ENCODE peak calls at places on chromosomes 2 and 18, in six cellular contexts. U is IMR-90, I is PC-3, D is fibroblast of lung, E is mammary epithelial cell, Q is NT2/D1. X is an unnamed sample.

GRCh38 chr2:86787701-86788100 is 3.0 kb downstream of the CD8A start:
- DNase-seq in I (no peak), U (no peak), Q (no peak), E (no peak), D (no peak), X (no peak)

GRCh38 chr18:77392323-77392722 is 142.7 kb downstream of the GALR1 start:
- DNase-seq in U (no peak), Q (no peak), D (no peak), E (no peak), I (peak), X (no peak)

GRCh38 chr2:46979611-46980010 is 64.0 kb upstream of the MCFD2 start:
- DNase-seq in U (no peak), E (no peak), I (no peak), D (no peak), Q (no peak), X (no peak)

GRCh38 chr2:127675335-127676261 is at the start of gene LIMS2:
- DNase-seq in E (no peak), I (peak), Q (peak), D (peak), U (peak), X (peak)

GRCh38 chr18:24802439-24802838 is 342.0 kb downstream of the HRH4 start:
- DNase-seq in U (no peak), I (no peak), D (no peak), E (no peak), Q (no peak), X (no peak)

GRCh38 chr2:31031132-31031706 is 107.0 kb downstream of the GALNT14 start:
- DNase-seq in E (no peak), Q (no peak), I (no peak), D (no peak), U (no peak), X (no peak)

GRCh38 chr2:213238753-213239591 is 45.3 kb upstream of the SPAG16 start:
- DNase-seq in E (peak), Q (no peak), I (peak), D (peak), U (peak), X (peak)

GRCh38 chr2:32699151-32699550 is 71.3 kb downstream of the TTC27 start:
- DNase-seq in Q (no peak), U (no peak), D (no peak), I (no peak), E (no peak), X (no peak)

GRCh38 chr2:223469270-223470057 is 132.7 kb downstream of the SCG2 start:
- DNase-seq in E (peak), U (peak), D (peak), Q (no peak), I (no peak), X (no peak)

GRCh38 chr2:58334414-58334813 is 93.3 kb upstream of the FANCL start:
- DNase-seq in Q (no peak), D (no peak), I (no peak), E (no peak), U (no peak), X (no peak)

GRCh38 chr2:86632672-86633071 is 9.0 kb upstream of the RNF103 start:
- DNase-seq in I (peak), U (no peak), Q (no peak), D (no peak), E (no peak), X (peak)

GRCh38 chr2:206562375-206562774 is 79.9 kb upstream of the FAM237A start:
- DNase-seq in E (no peak), D (peak), I (peak), Q (no peak), U (peak), X (no peak)

GRCh38 chr2:241268306-241268705 is 47.2 kb downstream of the HDLBP start:
- DNase-seq in Q (no peak), I (no peak), D (no peak), U (no peak), E (no peak), X (peak)

GRCh38 chr18:47604041-47604440 is 326.4 kb downstream of the SMAD2 start:
- DNase-seq in D (no peak), U (no peak), E (no peak), I (no peak), Q (no peak), X (no peak)

GRCh38 chr2:151906633-151906998 is 78.4 kb upstream of the ARL5A start:
- DNase-seq in U (no peak), Q (no peak), E (no peak), I (no peak), D (no peak), X (no peak)

GRCh38 chr2:43576983-43577892 is 18.6 kb downstream of the THADA start:
- DNase-seq in Q (no peak), E (peak), I (peak), U (peak), D (peak), X (peak)

GRCh38 chr18:31512203-31512764 is 14.3 kb downstream of the DSG2 start:
- DNase-seq in E (peak), U (peak), I (peak), D (peak), Q (no peak), X (no peak)

GRCh38 chr2:44135307-44135706 is 33.4 kb upstream of the PPM1B start:
- DNase-seq in E (no peak), D (no peak), Q (no peak), U (no peak), I (no peak), X (no peak)

GRCh38 chr2:65040414-65041261 is 15.6 kb upstream of the CEP68 start:
- DNase-seq in E (peak), Q (peak), U (peak), D (peak), I (peak), X (peak)

GRCh38 chr2:217932661-217933325 is 70.0 kb downstream of the TNS1 start:
- DNase-seq in D (peak), I (no peak), E (no peak), U (no peak), Q (no peak), X (peak)

GRCh38 chr18:54812885-54813284 is 15.4 kb upstream of the RAB27B start:
- DNase-seq in I (no peak), D (no peak), Q (no peak), U (no peak), E (no peak), X (no peak)

GRCh38 chr2:170218456-170218855 is 40.5 kb downstream of the MYO3B start:
- DNase-seq in Q (no peak), E (no peak), I (peak), U (no peak), D (no peak), X (peak)

GRCh38 chr2:218404351-218405145 is 4.9 kb downstream of the CTDSP1 start:
- DNase-seq in U (no peak), I (no peak), E (no peak), Q (no peak), D (no peak), X (no peak)

GRCh38 chr18:27750014-27750413 is 426.9 kb downstream of the CDH2 start:
- DNase-seq in U (peak), D (peak), I (peak), E (peak), Q (peak), X (peak)

GRCh38 chr2:173459363-173459762 is 104.7 kb downstream of the CDCA7 start:
- DNase-seq in U (no peak), Q (no peak), E (no peak), I (no peak), D (no peak), X (no peak)

GRCh38 chr2:31334311-31335026 is 80.1 kb downstream of the XDH start:
- DNase-seq in Q (no peak), I (peak), D (peak), U (peak), E (peak), X (no peak)

GRCh38 chr2:18445412-18446320 is 114.8 kb downstream of the RDH14 start:
- DNase-seq in Q (no peak), I (no peak), D (peak), U (no peak), E (no peak), X (no peak)

GRCh38 chr18:69617888-69618287 is 217.2 kb downstream of the DOK6 start:
- DNase-seq in Q (no peak), U (peak), D (peak), E (no peak), I (no peak), X (no peak)

GRCh38 chr2:15812187-15812830 is 128.0 kb upstream of the MYCN start:
- DNase-seq in D (no peak), E (no peak), I (no peak), U (no peak), Q (no peak), X (no peak)

GRCh38 chr2:102226612-102227351 is 40.0 kb downstream of the IL1RL2 start:
- DNase-seq in I (peak), D (no peak), U (peak), E (no peak), Q (no peak), X (peak)

GRCh38 chr2:71880846-71881610 is 266.6 kb downstream of the CYP26B1 start:
- DNase-seq in Q (no peak), E (peak), D (peak), U (peak), I (peak), X (peak)

GRCh38 chr2:197108758-197109157 is 182.3 kb upstream of the PGAP1 start:
- DNase-seq in Q (no peak), U (peak), D (peak), I (peak), E (no peak), X (no peak)

GRCh38 chr2:100924520-100925451 is 77.3 kb upstream of the RPL31 start:
- DNase-seq in Q (no peak), U (peak), E (no peak), D (peak), I (no peak), X (peak)
- H3K9ac ChIP-seq in Q (no peak), U (peak), E (no peak), D (peak), I (no peak), X (peak)

GRCh38 chr2:220175967-220176366 is 548.5 kb downstream of the SLC4A3 start:
- DNase-seq in U (peak), Q (no peak), I (peak), E (peak), D (peak), X (no peak)
- H3K9ac ChIP-seq in U (no peak), Q (no peak), I (no peak), E (no peak), D (no peak), X (no peak)

DNA sequence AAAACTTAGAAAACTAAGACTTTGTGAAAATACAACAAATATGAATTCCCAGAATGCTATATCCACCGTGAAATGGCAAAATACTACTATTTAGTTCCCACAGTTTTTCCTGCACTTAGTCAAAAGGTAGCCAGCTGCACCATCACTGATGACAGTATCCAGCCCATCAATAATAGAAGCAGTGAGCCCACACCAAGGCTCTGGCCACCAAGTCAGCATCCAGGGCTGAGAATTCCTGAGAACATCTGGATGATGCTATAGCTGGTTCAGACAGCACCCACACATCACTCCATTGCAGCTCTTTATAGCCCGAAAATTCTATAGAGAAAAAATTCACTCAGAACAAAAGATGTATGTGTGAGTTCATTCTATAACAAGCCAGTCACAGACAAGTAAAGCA is 159.1 kb upstream of the SPATS2L start:
- DNase-seq in I (no peak), D (no peak), E (no peak), Q (no peak), U (no peak), X (no peak)
- H3K9ac ChIP-seq in I (no peak), D (no peak), E (no peak), Q (no peak), U (no peak), X (no peak)

DNA sequence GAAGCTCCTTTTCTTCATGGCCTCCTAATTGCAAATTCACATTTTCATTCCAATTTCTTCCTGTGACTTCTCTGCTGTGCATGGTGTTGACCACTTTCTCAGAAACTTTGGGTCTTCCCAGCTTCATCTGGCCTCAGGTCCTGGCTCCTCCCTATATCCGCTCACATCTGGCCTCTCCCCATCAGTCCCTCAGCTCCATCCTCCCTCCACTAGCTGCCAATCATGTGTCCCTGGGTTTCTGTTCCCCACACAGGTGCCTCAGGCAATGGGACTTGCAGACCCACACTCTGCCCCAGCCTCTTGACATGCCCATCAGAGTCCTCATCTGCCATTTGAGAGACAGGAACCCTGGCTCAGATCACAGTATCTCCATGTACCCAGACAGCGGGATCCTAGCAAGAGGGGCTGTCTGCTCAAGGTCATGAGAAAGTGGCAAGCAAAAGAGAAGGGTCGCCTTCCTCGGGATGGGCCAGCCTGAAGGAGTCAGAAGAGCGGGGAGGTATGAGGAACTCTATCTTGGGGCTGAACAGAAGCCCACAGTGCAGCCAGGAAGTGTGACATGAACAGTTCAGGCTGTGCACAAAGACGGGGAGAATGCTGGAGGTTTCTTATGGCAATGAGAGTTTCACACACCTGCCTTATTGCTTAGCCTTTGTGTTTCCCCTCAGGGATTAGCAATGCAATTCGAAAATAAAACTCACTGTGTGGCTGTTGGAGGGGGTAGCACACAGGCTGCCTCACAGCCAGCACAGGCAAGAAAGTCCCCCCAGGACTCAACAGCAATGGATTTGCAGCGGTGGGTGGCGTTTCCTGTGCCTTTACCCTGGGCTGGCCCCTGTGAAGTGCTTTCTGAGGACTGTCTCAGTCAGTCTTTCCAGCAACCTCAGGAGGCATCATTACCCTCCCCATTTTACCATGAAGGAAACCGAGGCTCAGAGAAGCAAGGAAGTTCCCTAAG is 69.5 kb downstream of the COPS8 start:
- DNase-seq in E (no peak), I (no peak), D (no peak), U (no peak), Q (no peak), X (no peak)
- H3K9ac ChIP-seq in E (no peak), I (no peak), D (no peak), U (peak), Q (no peak), X (no peak)

GRCh38 chr2:237603718-237604362 is 13.3 kb upstream of the RAB17 start:
- DNase-seq in D (peak), E (no peak), I (peak), Q (peak), U (peak), X (peak)

GRCh38 chr2:237603049-237603717 is 12.6 kb upstream of the RAB17 start:
- DNase-seq in U (no peak), I (no peak), Q (no peak), D (no peak), E (no peak), X (no peak)

GRCh38 chr2:237601453-237602116 is 11.1 kb upstream of the RAB17 start:
- DNase-seq in E (no peak), U (no peak), Q (peak), D (no peak), I (no peak), X (no peak)

GRCh38 chr2:237604391-237604790 is 13.9 kb upstream of the RAB17 start:
- DNase-seq in I (no peak), E (no peak), U (no peak), D (no peak), Q (no peak), X (no peak)

GRCh38 chr2:237602409-237602808 is 11.9 kb upstream of the RAB17 start:
- DNase-seq in Q (no peak), E (no peak), I (no peak), D (no peak), U (no peak), X (no peak)
- H3K9ac ChIP-seq in Q (no peak), E (no peak), I (no peak), D (no peak), U (no peak), X (no peak)

GRCh38 chr18:68219274-68219673 is 495.6 kb downstream of the TMX3 start:
- DNase-seq in E (no peak), U (no peak), D (no peak), I (peak), Q (no peak), X (peak)
- H3K9ac ChIP-seq in E (no peak), U (no peak), D (no peak), I (no peak), Q (no peak), X (no peak)

GRCh38 chr2:219499555-219499954 is 864 bp downstream of the GMPPA start:
- DNase-seq in U (no peak), Q (no peak), D (no peak), I (no peak), E (no peak), X (no peak)
- H3K9ac ChIP-seq in U (peak), Q (peak), D (peak), I (peak), E (peak), X (peak)

DNA sequence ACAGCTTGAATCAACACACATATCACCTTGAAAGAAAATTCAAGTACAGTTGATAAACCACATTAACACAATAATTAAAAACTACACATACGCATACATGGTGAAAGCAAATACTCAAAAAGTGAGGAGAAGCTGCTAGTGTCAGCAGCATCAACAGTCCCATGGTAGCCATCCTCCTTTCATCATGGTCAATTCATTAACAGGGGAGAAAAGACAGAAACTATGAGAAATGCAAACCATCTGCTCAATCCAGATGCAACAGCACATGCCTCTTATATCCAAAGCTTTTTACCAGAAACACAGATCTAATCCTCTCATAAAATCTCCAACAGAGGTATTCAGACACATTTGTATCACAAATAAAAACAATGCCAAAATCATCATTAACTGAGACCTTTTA is 81.9 kb upstream of the CHRNA1 start:
- DNase-seq in E (peak), D (no peak), I (no peak), U (no peak), Q (no peak), X (no peak)
- H3K9ac ChIP-seq in E (peak), D (peak), I (no peak), U (peak), Q (no peak), X (no peak)

X was measured in endothelial cell of umbilical vein.